ENCODE peak calls at places on chromosomes 4 and X, in four cellular contexts. J is iris pigment epithelial cell, F is progenitor cell of endocrine pancreas, T is ureter. P is an unnamed sample.

GRCh38 chr4:80393246-80393969 is 57.9 kb downstream of the CFAP299 start:
- DNase-seq in J (peak; percentile 81), F (no peak), T (no peak), P (no peak)

GRCh38 chr4:6225469-6225868 is 25.1 kb upstream of the JAKMIP1 start:
- DNase-seq in J (peak; percentile 14), F (peak; percentile 47), T (no peak), P (no peak)

GRCh38 chr4:110533940-110534339 is 58.0 kb downstream of the ENPEP start:
- DNase-seq in J (peak; percentile 99), F (no peak), T (no peak), P (no peak)

GRCh38 chr4:178387756-178388155 is 945.5 kb upstream of the AGA start:
- DNase-seq in J (no peak), F (no peak), T (no peak), P (no peak)

GRCh38 chr4:156933633-156934258 is 37.9 kb downstream of the PDGFC start:
- DNase-seq in J (peak; percentile 85), F (no peak), T (no peak), P (no peak)

GRCh38 chr4:71537551-71538065 is 198.8 kb downstream of the SLC4A4 start:
- DNase-seq in J (no peak), F (no peak), T (no peak), P (no peak)

GRCh38 chrX:118216488-118216887 is 99.9 kb upstream of the KLHL13 start:
- DNase-seq in J (no peak), F (no peak), T (no peak), P (no peak)

GRCh38 chr4:54852061-54852460 is 194.3 kb downstream of the KIT start:
- DNase-seq in J (no peak), F (no peak), T (no peak), P (no peak)

GRCh38 chrX:71198066-71198465 is 25.0 kb upstream of the GJB1 start:
- DNase-seq in J (no peak), F (no peak), T (no peak), P (no peak)

GRCh38 chr4:7422098-7422897 is 12.4 kb downstream of the PSAPL1 start:
- DNase-seq in J (no peak), F (no peak), T (no peak), P (no peak)

GRCh38 chrX:136028383-136028984 is 43.2 kb downstream of the SLC9A6 start:
- DNase-seq in J (peak; percentile 70), F (no peak), T (no peak), P (no peak)

GRCh38 chrX:20947411-20947912 is 426.8 kb upstream of the CNKSR2 start:
- DNase-seq in J (no peak), F (no peak), T (no peak), P (no peak)

GRCh38 chrX:2423293-2423692 is 77.5 kb downstream of the DHRSX start:
- DNase-seq in J (peak; percentile 49), F (no peak), T (no peak), P (no peak)

GRCh38 chr4:175833574-175834350 is 21.7 kb upstream of the GPM6A start:
- DNase-seq in J (no peak), F (no peak), T (no peak), P (no peak)

GRCh38 chr4:7043521-7044414 is 596 bp downstream of the TADA2B start:
- DNase-seq in J (peak; percentile 39), F (peak; percentile 44), T (no peak), P (peak; percentile 45)

GRCh38 chrX:46254623-46255022 is 290.6 kb downstream of the ZNF674 start:
- DNase-seq in J (no peak), F (no peak), T (no peak), P (no peak)

GRCh38 chr4:173878701-173879100 is 348.7 kb upstream of the HAND2 start:
- DNase-seq in J (peak; percentile 76), F (no peak), T (no peak), P (no peak)

GRCh38 chr4:1366371-1367229 is 19.6 kb downstream of the UVSSA start:
- DNase-seq in J (no peak), F (no peak), T (no peak), P (no peak)

GRCh38 chr4:126899382-126899801 is 733.4 kb upstream of the INTU start:
- DNase-seq in J (peak; percentile 85), F (no peak), T (no peak), P (no peak)